ENCODE peak calls at places on chromosomes 16 and 17, in nine cellular contexts. One of them, this sample, is unnamed. For H3K9me3, the result is how much of the 10 kb centered on the place peaks cover.

GRCh38 chr17:32947736-32948135 is 19.8 kb downstream of the TMEM98 start:
- DNase-seq in cardiac muscle cell: no peak
- DNase-seq in mucosa of descending colon: no peak
- DNase-seq in esophagus squamous epithelium: no peak
- DNase-seq in neuronal stem cell: no peak
- DNase-seq in Panc1: no peak
- DNase-seq in IMR-90: no peak
- DNase-seq in CD8-positive, alpha-beta T cell: no peak
- DNase-seq in CD8-positive, alpha-beta memory T cell: no peak
- DNase-seq in this sample: no peak

GRCh38 chr16:87017388-87018012 is 299.7 kb downstream of the C16orf95 start:
- DNase-seq in CD8-positive, alpha-beta memory T cell: no peak
- DNase-seq in IMR-90: peak
- DNase-seq in cardiac muscle cell: no peak
- DNase-seq in neuronal stem cell: no peak
- DNase-seq in Panc1: peak
- DNase-seq in CD8-positive, alpha-beta T cell: no peak
- DNase-seq in mucosa of descending colon: no peak
- DNase-seq in esophagus squamous epithelium: no peak
- DNase-seq in this sample: no peak

GRCh38 chr17:4648741-4649140 is 7.3 kb upstream of the ALOX15 start:
- DNase-seq in CD8-positive, alpha-beta T cell: no peak
- DNase-seq in esophagus squamous epithelium: no peak
- DNase-seq in cardiac muscle cell: no peak
- DNase-seq in Panc1: no peak
- DNase-seq in CD8-positive, alpha-beta memory T cell: no peak
- DNase-seq in mucosa of descending colon: peak
- DNase-seq in neuronal stem cell: no peak
- DNase-seq in IMR-90: no peak
- DNase-seq in this sample: no peak

GRCh38 chr16:76665571-76666275 is 388.5 kb downstream of the CNTNAP4 start:
- DNase-seq in CD8-positive, alpha-beta memory T cell: no peak
- DNase-seq in esophagus squamous epithelium: no peak
- DNase-seq in neuronal stem cell: no peak
- DNase-seq in IMR-90: no peak
- DNase-seq in CD8-positive, alpha-beta T cell: no peak
- DNase-seq in Panc1: no peak
- DNase-seq in mucosa of descending colon: no peak
- DNase-seq in cardiac muscle cell: no peak
- DNase-seq in this sample: no peak

GRCh38 chr16:89931964-89932363 is 8.8 kb downstream of the TUBB3 start:
- DNase-seq in cardiac muscle cell: no peak
- DNase-seq in CD8-positive, alpha-beta memory T cell: no peak
- DNase-seq in neuronal stem cell: no peak
- DNase-seq in IMR-90: no peak
- DNase-seq in CD8-positive, alpha-beta T cell: no peak
- DNase-seq in Panc1: no peak
- DNase-seq in mucosa of descending colon: no peak
- DNase-seq in esophagus squamous epithelium: no peak
- DNase-seq in this sample: peak

GRCh38 chr17:66468241-66469087 is 166.1 kb downstream of the PRKCA start:
- DNase-seq in Panc1: no peak
- DNase-seq in IMR-90: peak
- DNase-seq in mucosa of descending colon: peak
- DNase-seq in cardiac muscle cell: no peak
- DNase-seq in CD8-positive, alpha-beta memory T cell: no peak
- DNase-seq in neuronal stem cell: no peak
- DNase-seq in CD8-positive, alpha-beta T cell: no peak
- DNase-seq in esophagus squamous epithelium: no peak
- DNase-seq in this sample: no peak

GRCh38 chr16:27841061-27841801 is 222.3 kb downstream of the GSG1L start:
- DNase-seq in cardiac muscle cell: no peak
- DNase-seq in IMR-90: no peak
- DNase-seq in Panc1: no peak
- DNase-seq in mucosa of descending colon: no peak
- DNase-seq in CD8-positive, alpha-beta T cell: no peak
- DNase-seq in esophagus squamous epithelium: no peak
- DNase-seq in neuronal stem cell: no peak
- DNase-seq in CD8-positive, alpha-beta memory T cell: no peak
- DNase-seq in this sample: peak

GRCh38 chr17:1865252-1866037 is 35.6 kb downstream of the RPA1 start:
- DNase-seq in IMR-90: peak
- DNase-seq in Panc1: peak
- DNase-seq in mucosa of descending colon: peak
- DNase-seq in cardiac muscle cell: peak
- DNase-seq in CD8-positive, alpha-beta T cell: peak
- DNase-seq in CD8-positive, alpha-beta memory T cell: peak
- DNase-seq in neuronal stem cell: no peak
- DNase-seq in esophagus squamous epithelium: no peak
- DNase-seq in this sample: peak

GRCh38 chr17:6701719-6702118 is 11.4 kb downstream of the SLC13A5 start:
- DNase-seq in Panc1: no peak
- DNase-seq in neuronal stem cell: peak
- DNase-seq in mucosa of descending colon: peak
- DNase-seq in CD8-positive, alpha-beta T cell: peak
- DNase-seq in cardiac muscle cell: peak
- DNase-seq in CD8-positive, alpha-beta memory T cell: peak
- DNase-seq in esophagus squamous epithelium: no peak
- DNase-seq in IMR-90: no peak
- DNase-seq in this sample: no peak

GRCh38 chr16:56894331-56894917 is 29.4 kb downstream of the SLC12A3 start:
- DNase-seq in esophagus squamous epithelium: no peak
- DNase-seq in mucosa of descending colon: no peak
- DNase-seq in CD8-positive, alpha-beta memory T cell: no peak
- DNase-seq in IMR-90: no peak
- DNase-seq in Panc1: no peak
- DNase-seq in cardiac muscle cell: no peak
- DNase-seq in neuronal stem cell: no peak
- DNase-seq in CD8-positive, alpha-beta T cell: no peak
- DNase-seq in this sample: no peak

GRCh38 chr16:51651061-51651466 is 500.0 kb upstream of the SALL1 start:
- DNase-seq in Panc1: no peak
- DNase-seq in esophagus squamous epithelium: no peak
- DNase-seq in CD8-positive, alpha-beta T cell: no peak
- DNase-seq in mucosa of descending colon: no peak
- DNase-seq in IMR-90: no peak
- DNase-seq in CD8-positive, alpha-beta memory T cell: no peak
- DNase-seq in neuronal stem cell: no peak
- DNase-seq in cardiac muscle cell: peak
- DNase-seq in this sample: no peak

GRCh38 chr17:65688307-65688706 is 126.9 kb upstream of the AXIN2 start:
- DNase-seq in cardiac muscle cell: no peak
- DNase-seq in mucosa of descending colon: no peak
- DNase-seq in IMR-90: no peak
- DNase-seq in CD8-positive, alpha-beta memory T cell: no peak
- DNase-seq in esophagus squamous epithelium: no peak
- DNase-seq in neuronal stem cell: no peak
- DNase-seq in CD8-positive, alpha-beta T cell: no peak
- DNase-seq in Panc1: no peak
- DNase-seq in this sample: no peak

GRCh38 chr17:59327136-59327878 is 4.1 kb upstream of the YPEL2 start:
- DNase-seq in mucosa of descending colon: no peak
- DNase-seq in esophagus squamous epithelium: no peak
- DNase-seq in cardiac muscle cell: no peak
- DNase-seq in CD8-positive, alpha-beta memory T cell: no peak
- DNase-seq in IMR-90: no peak
- DNase-seq in neuronal stem cell: no peak
- DNase-seq in CD8-positive, alpha-beta T cell: no peak
- DNase-seq in Panc1: no peak
- DNase-seq in this sample: no peak
- H3K4me3 ChIP-seq in mucosa of descending colon: no peak
- H3K4me3 ChIP-seq in esophagus squamous epithelium: no peak
- H3K4me3 ChIP-seq in cardiac muscle cell: no peak
- H3K4me3 ChIP-seq in CD8-positive, alpha-beta memory T cell: no peak
- H3K4me3 ChIP-seq in IMR-90: no peak
- H3K4me3 ChIP-seq in neuronal stem cell: no peak
- H3K4me3 ChIP-seq in CD8-positive, alpha-beta T cell: no peak
- H3K4me3 ChIP-seq in Panc1: no peak
- H3K4me3 ChIP-seq in this sample: no peak

GRCh38 chr16:54359086-54359485 is 72.5 kb upstream of the IRX3 start:
- DNase-seq in mucosa of descending colon: no peak
- DNase-seq in CD8-positive, alpha-beta memory T cell: no peak
- DNase-seq in Panc1: no peak
- DNase-seq in CD8-positive, alpha-beta T cell: no peak
- DNase-seq in neuronal stem cell: no peak
- DNase-seq in cardiac muscle cell: no peak
- DNase-seq in IMR-90: no peak
- DNase-seq in esophagus squamous epithelium: no peak
- DNase-seq in this sample: no peak

GRCh38 chr16:54355251-54355650 is 68.7 kb upstream of the IRX3 start:
- DNase-seq in CD8-positive, alpha-beta memory T cell: no peak
- DNase-seq in neuronal stem cell: no peak
- DNase-seq in esophagus squamous epithelium: no peak
- DNase-seq in IMR-90: peak
- DNase-seq in CD8-positive, alpha-beta T cell: no peak
- DNase-seq in Panc1: no peak
- DNase-seq in cardiac muscle cell: no peak
- DNase-seq in mucosa of descending colon: no peak
- DNase-seq in this sample: no peak

GRCh38 chr16:54359555-54359954 is 73.0 kb upstream of the IRX3 start:
- DNase-seq in Panc1: no peak
- DNase-seq in CD8-positive, alpha-beta memory T cell: no peak
- DNase-seq in mucosa of descending colon: no peak
- DNase-seq in cardiac muscle cell: no peak
- DNase-seq in IMR-90: no peak
- DNase-seq in esophagus squamous epithelium: no peak
- DNase-seq in neuronal stem cell: no peak
- DNase-seq in CD8-positive, alpha-beta T cell: no peak
- DNase-seq in this sample: no peak

GRCh38 chr16:54353097-54353496 is 66.5 kb upstream of the IRX3 start:
- DNase-seq in IMR-90: no peak
- DNase-seq in cardiac muscle cell: no peak
- DNase-seq in neuronal stem cell: no peak
- DNase-seq in esophagus squamous epithelium: no peak
- DNase-seq in Panc1: no peak
- DNase-seq in mucosa of descending colon: no peak
- DNase-seq in CD8-positive, alpha-beta memory T cell: no peak
- DNase-seq in CD8-positive, alpha-beta T cell: no peak
- DNase-seq in this sample: no peak

GRCh38 chr16:54356391-54356790 is 69.8 kb upstream of the IRX3 start:
- DNase-seq in mucosa of descending colon: no peak
- DNase-seq in cardiac muscle cell: no peak
- DNase-seq in Panc1: no peak
- DNase-seq in CD8-positive, alpha-beta memory T cell: no peak
- DNase-seq in neuronal stem cell: no peak
- DNase-seq in esophagus squamous epithelium: no peak
- DNase-seq in CD8-positive, alpha-beta T cell: no peak
- DNase-seq in IMR-90: no peak
- DNase-seq in this sample: no peak
- H3K9me3 ChIP-seq in mucosa of descending colon: under half
- H3K9me3 ChIP-seq in cardiac muscle cell: under half
- H3K9me3 ChIP-seq in Panc1: under half
- H3K9me3 ChIP-seq in CD8-positive, alpha-beta memory T cell: under half
- H3K9me3 ChIP-seq in neuronal stem cell: under half
- H3K9me3 ChIP-seq in esophagus squamous epithelium: under half
- H3K9me3 ChIP-seq in CD8-positive, alpha-beta T cell: under half
- H3K9me3 ChIP-seq in IMR-90: under half
- H3K9me3 ChIP-seq in this sample: under half

DNA sequence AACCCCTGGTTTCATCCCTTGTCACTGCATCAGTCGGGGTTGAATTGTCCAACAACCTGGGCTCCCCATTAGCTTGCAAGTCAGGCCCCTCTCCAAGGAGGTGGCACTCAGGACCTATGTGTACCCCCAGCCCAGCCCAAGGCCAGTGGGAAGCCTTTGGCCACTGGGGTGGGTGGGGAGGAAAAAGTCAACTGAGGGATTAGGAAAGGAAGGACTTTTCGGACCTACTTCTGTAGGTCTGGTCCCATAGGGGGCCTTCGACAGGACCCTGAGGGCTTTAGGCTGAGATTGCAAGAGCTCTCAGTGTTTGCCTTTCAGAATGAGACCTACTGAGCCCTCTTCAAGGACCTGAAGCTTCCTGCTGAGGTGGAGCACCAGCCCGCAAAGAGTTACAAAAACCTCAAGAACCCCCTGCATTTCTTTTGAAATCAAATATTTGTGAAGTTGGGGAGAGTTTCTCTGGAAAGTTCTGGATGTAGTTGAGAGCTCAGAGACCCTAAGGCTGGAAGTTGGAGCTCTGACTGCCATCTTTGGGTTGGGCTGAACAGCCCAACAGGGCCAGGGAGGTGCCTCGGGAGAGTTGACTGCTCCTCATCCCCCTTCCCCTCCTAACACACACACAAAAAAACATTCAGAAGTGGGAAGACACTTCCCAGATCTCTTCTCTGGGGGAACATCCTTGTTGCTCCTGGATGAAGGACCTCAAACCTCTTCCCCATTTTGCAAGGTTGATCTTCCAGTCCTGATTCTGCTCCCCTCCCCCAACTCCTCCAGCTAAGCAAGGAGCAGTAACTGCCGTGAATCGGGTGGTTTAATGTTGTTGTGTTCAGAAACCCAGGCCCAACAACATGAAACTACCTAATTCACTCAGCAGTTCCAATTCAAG is 5.8 kb upstream of the HOXB9 start:
- DNase-seq in IMR-90: no peak
- DNase-seq in CD8-positive, alpha-beta T cell: no peak
- DNase-seq in neuronal stem cell: no peak
- DNase-seq in Panc1: no peak
- DNase-seq in mucosa of descending colon: peak
- DNase-seq in cardiac muscle cell: no peak
- DNase-seq in CD8-positive, alpha-beta memory T cell: no peak
- DNase-seq in esophagus squamous epithelium: no peak
- DNase-seq in this sample: peak
- H3K4me3 ChIP-seq in IMR-90: no peak
- H3K4me3 ChIP-seq in CD8-positive, alpha-beta T cell: no peak
- H3K4me3 ChIP-seq in neuronal stem cell: no peak
- H3K4me3 ChIP-seq in Panc1: no peak
- H3K4me3 ChIP-seq in mucosa of descending colon: no peak
- H3K4me3 ChIP-seq in cardiac muscle cell: no peak
- H3K4me3 ChIP-seq in CD8-positive, alpha-beta memory T cell: no peak
- H3K4me3 ChIP-seq in esophagus squamous epithelium: no peak
- H3K4me3 ChIP-seq in this sample: peak

GRCh38 chr16:72958522-72959076 is 89.3 kb downstream of the ZFHX3 start:
- DNase-seq in IMR-90: no peak
- DNase-seq in cardiac muscle cell: no peak
- DNase-seq in neuronal stem cell: no peak
- DNase-seq in CD8-positive, alpha-beta T cell: no peak
- DNase-seq in esophagus squamous epithelium: no peak
- DNase-seq in Panc1: no peak
- DNase-seq in CD8-positive, alpha-beta memory T cell: no peak
- DNase-seq in mucosa of descending colon: no peak
- DNase-seq in this sample: no peak
- H3K9me3 ChIP-seq in IMR-90: under half
- H3K9me3 ChIP-seq in cardiac muscle cell: under half
- H3K9me3 ChIP-seq in neuronal stem cell: under half
- H3K9me3 ChIP-seq in CD8-positive, alpha-beta T cell: under half
- H3K9me3 ChIP-seq in esophagus squamous epithelium: under half
- H3K9me3 ChIP-seq in Panc1: under half
- H3K9me3 ChIP-seq in CD8-positive, alpha-beta memory T cell: under half
- H3K9me3 ChIP-seq in mucosa of descending colon: under half
- H3K9me3 ChIP-seq in this sample: under half

GRCh38 chr16:20675488-20676267 is 21.8 kb downstream of the ACSM1 start:
- DNase-seq in esophagus squamous epithelium: no peak
- DNase-seq in CD8-positive, alpha-beta memory T cell: peak
- DNase-seq in Panc1: no peak
- DNase-seq in neuronal stem cell: no peak
- DNase-seq in mucosa of descending colon: peak
- DNase-seq in CD8-positive, alpha-beta T cell: peak
- DNase-seq in cardiac muscle cell: peak
- DNase-seq in IMR-90: no peak
- DNase-seq in this sample: peak
- H3K4me3 ChIP-seq in esophagus squamous epithelium: peak
- H3K4me3 ChIP-seq in CD8-positive, alpha-beta memory T cell: peak
- H3K4me3 ChIP-seq in Panc1: peak
- H3K4me3 ChIP-seq in neuronal stem cell: no peak
- H3K4me3 ChIP-seq in mucosa of descending colon: no peak
- H3K4me3 ChIP-seq in CD8-positive, alpha-beta T cell: peak
- H3K4me3 ChIP-seq in cardiac muscle cell: no peak
- H3K4me3 ChIP-seq in IMR-90: no peak
- H3K4me3 ChIP-seq in this sample: peak

This sample was measured in Peyer's patch.